ENCODE peak calls at places on chromosome 22, in five cellular contexts. One of them, this sample, is unnamed. For H3K27me3, the result is how much of the 10 kb centered on the place peaks cover.

GRCh38 chr22:39135092-39135896 is 17.2 kb downstream of the CBX7 start:
- DNase-seq in prostate gland: peak
- DNase-seq in right lobe of liver: no peak
- DNase-seq in brain microvascular endothelial cell: peak
- DNase-seq in body of pancreas: peak
- DNase-seq in this sample: no peak

GRCh38 chr22:43118024-43118849 is 7.7 kb downstream of the BIK start:
- DNase-seq in prostate gland: no peak
- DNase-seq in brain microvascular endothelial cell: no peak
- DNase-seq in body of pancreas: no peak
- DNase-seq in right lobe of liver: no peak
- DNase-seq in this sample: no peak

GRCh38 chr22:30667092-30667485 is 586 bp downstream of the DUSP18 start:
- DNase-seq in right lobe of liver: no peak
- DNase-seq in brain microvascular endothelial cell: no peak
- DNase-seq in body of pancreas: peak
- DNase-seq in prostate gland: no peak
- DNase-seq in this sample: no peak

GRCh38 chr22:47146391-47146790 is 383.9 kb downstream of the TBC1D22A start:
- DNase-seq in brain microvascular endothelial cell: no peak
- DNase-seq in prostate gland: no peak
- DNase-seq in body of pancreas: no peak
- DNase-seq in right lobe of liver: no peak
- DNase-seq in this sample: no peak

GRCh38 chr22:32024791-32025190 is 18.3 kb upstream of the SLC5A1 start:
- DNase-seq in right lobe of liver: no peak
- DNase-seq in brain microvascular endothelial cell: peak
- DNase-seq in prostate gland: no peak
- DNase-seq in body of pancreas: no peak
- DNase-seq in this sample: peak

GRCh38 chr22:36155702-36156101 is 4.9 kb downstream of the APOL3 start:
- DNase-seq in brain microvascular endothelial cell: no peak
- DNase-seq in right lobe of liver: peak
- DNase-seq in prostate gland: no peak
- DNase-seq in body of pancreas: peak
- DNase-seq in this sample: no peak

GRCh38 chr22:43152355-43153071 is 1.2 kb downstream of the TSPO start:
- DNase-seq in body of pancreas: peak
- DNase-seq in prostate gland: peak
- DNase-seq in right lobe of liver: peak
- DNase-seq in brain microvascular endothelial cell: no peak
- DNase-seq in this sample: peak

GRCh38 chr22:23098718-23099524 is 28.6 kb downstream of the GNAZ start:
- DNase-seq in right lobe of liver: no peak
- DNase-seq in body of pancreas: peak
- DNase-seq in brain microvascular endothelial cell: no peak
- DNase-seq in prostate gland: peak
- DNase-seq in this sample: no peak

GRCh38 chr22:28903719-28904118 is 20.3 kb downstream of the ZNRF3 start:
- DNase-seq in brain microvascular endothelial cell: no peak
- DNase-seq in body of pancreas: peak
- DNase-seq in prostate gland: no peak
- DNase-seq in right lobe of liver: no peak
- DNase-seq in this sample: no peak

GRCh38 chr22:25566812-25567211 is 2.3 kb downstream of the GRK3 start:
- DNase-seq in right lobe of liver: no peak
- DNase-seq in prostate gland: no peak
- DNase-seq in brain microvascular endothelial cell: no peak
- DNase-seq in body of pancreas: no peak
- DNase-seq in this sample: no peak

GRCh38 chr22:27046126-27046525 is 388.7 kb downstream of the MIAT start:
- DNase-seq in prostate gland: no peak
- DNase-seq in brain microvascular endothelial cell: no peak
- DNase-seq in body of pancreas: no peak
- DNase-seq in right lobe of liver: no peak
- DNase-seq in this sample: peak

GRCh38 chr22:17549183-17549582 is 14.1 kb upstream of the SLC25A18 start:
- DNase-seq in right lobe of liver: no peak
- DNase-seq in brain microvascular endothelial cell: no peak
- DNase-seq in body of pancreas: no peak
- DNase-seq in prostate gland: no peak
- DNase-seq in this sample: no peak

GRCh38 chr22:30511109-30511508 is 5.6 kb upstream of the SEC14L4 start:
- DNase-seq in brain microvascular endothelial cell: no peak
- DNase-seq in prostate gland: no peak
- DNase-seq in right lobe of liver: no peak
- DNase-seq in body of pancreas: no peak
- DNase-seq in this sample: no peak

GRCh38 chr22:39612811-39613548 is 42.4 kb downstream of the CACNA1I start:
- DNase-seq in right lobe of liver: no peak
- DNase-seq in prostate gland: no peak
- DNase-seq in body of pancreas: no peak
- DNase-seq in brain microvascular endothelial cell: no peak
- DNase-seq in this sample: no peak

GRCh38 chr22:27251563-27251962 is 550.0 kb downstream of the MN1 start:
- DNase-seq in body of pancreas: peak
- DNase-seq in brain microvascular endothelial cell: no peak
- DNase-seq in right lobe of liver: no peak
- DNase-seq in prostate gland: no peak
- DNase-seq in this sample: no peak

GRCh38 chr22:32336185-32336603 is 21.5 kb upstream of the RFPL3 start:
- DNase-seq in prostate gland: no peak
- DNase-seq in right lobe of liver: no peak
- DNase-seq in body of pancreas: no peak
- DNase-seq in brain microvascular endothelial cell: no peak
- DNase-seq in this sample: no peak

GRCh38 chr22:43247546-43248260 is 60.8 kb upstream of the TTLL12 start:
- DNase-seq in body of pancreas: no peak
- DNase-seq in brain microvascular endothelial cell: no peak
- DNase-seq in right lobe of liver: no peak
- DNase-seq in prostate gland: no peak
- DNase-seq in this sample: no peak

GRCh38 chr22:34489861-34490260 is 569.6 kb upstream of the LARGE1 start:
- DNase-seq in brain microvascular endothelial cell: no peak
- DNase-seq in prostate gland: no peak
- DNase-seq in body of pancreas: no peak
- DNase-seq in right lobe of liver: no peak
- DNase-seq in this sample: no peak

GRCh38 chr22:35437038-35437437 is 37.1 kb downstream of the MCM5 start:
- DNase-seq in brain microvascular endothelial cell: no peak
- DNase-seq in right lobe of liver: no peak
- DNase-seq in body of pancreas: no peak
- DNase-seq in prostate gland: no peak
- DNase-seq in this sample: no peak

GRCh38 chr22:43532301-43533050 is 120.7 kb downstream of the MPPED1 start:
- DNase-seq in brain microvascular endothelial cell: no peak
- DNase-seq in right lobe of liver: no peak
- DNase-seq in body of pancreas: no peak
- DNase-seq in prostate gland: no peak
- DNase-seq in this sample: no peak

GRCh38 chr22:38518620-38519019 is 12.5 kb upstream of the DDX17 start:
- DNase-seq in body of pancreas: no peak
- DNase-seq in brain microvascular endothelial cell: no peak
- DNase-seq in right lobe of liver: no peak
- DNase-seq in prostate gland: no peak
- DNase-seq in this sample: no peak

GRCh38 chr22:30459206-30460052 is 12.4 kb downstream of the SEC14L3 start:
- DNase-seq in body of pancreas: no peak
- DNase-seq in right lobe of liver: no peak
- DNase-seq in brain microvascular endothelial cell: no peak
- DNase-seq in prostate gland: no peak
- DNase-seq in this sample: peak

GRCh38 chr22:35451602-35452001 is 51.7 kb downstream of the MCM5 start:
- DNase-seq in brain microvascular endothelial cell: no peak
- DNase-seq in prostate gland: no peak
- DNase-seq in right lobe of liver: no peak
- DNase-seq in body of pancreas: no peak
- DNase-seq in this sample: no peak

GRCh38 chr22:23124611-23125511 is 16.9 kb downstream of the RSPH14 start:
- DNase-seq in body of pancreas: no peak
- DNase-seq in right lobe of liver: no peak
- DNase-seq in brain microvascular endothelial cell: no peak
- DNase-seq in prostate gland: no peak
- DNase-seq in this sample: no peak

GRCh38 chr22:22085702-22086500 is 103.3 kb upstream of the TOP3B start:
- DNase-seq in body of pancreas: no peak
- DNase-seq in prostate gland: no peak
- DNase-seq in right lobe of liver: no peak
- DNase-seq in brain microvascular endothelial cell: peak
- DNase-seq in this sample: peak

GRCh38 chr22:22080270-22080669 is 97.7 kb upstream of the TOP3B start:
- DNase-seq in prostate gland: no peak
- DNase-seq in body of pancreas: no peak
- DNase-seq in brain microvascular endothelial cell: no peak
- DNase-seq in right lobe of liver: no peak
- DNase-seq in this sample: no peak

GRCh38 chr22:22082229-22082835 is 99.7 kb upstream of the TOP3B start:
- DNase-seq in brain microvascular endothelial cell: no peak
- DNase-seq in body of pancreas: no peak
- DNase-seq in prostate gland: no peak
- DNase-seq in right lobe of liver: no peak
- DNase-seq in this sample: no peak

GRCh38 chr22:22084089-22084711 is 101.6 kb upstream of the TOP3B start:
- DNase-seq in right lobe of liver: no peak
- DNase-seq in body of pancreas: no peak
- DNase-seq in prostate gland: no peak
- DNase-seq in brain microvascular endothelial cell: no peak
- DNase-seq in this sample: no peak

DNA sequence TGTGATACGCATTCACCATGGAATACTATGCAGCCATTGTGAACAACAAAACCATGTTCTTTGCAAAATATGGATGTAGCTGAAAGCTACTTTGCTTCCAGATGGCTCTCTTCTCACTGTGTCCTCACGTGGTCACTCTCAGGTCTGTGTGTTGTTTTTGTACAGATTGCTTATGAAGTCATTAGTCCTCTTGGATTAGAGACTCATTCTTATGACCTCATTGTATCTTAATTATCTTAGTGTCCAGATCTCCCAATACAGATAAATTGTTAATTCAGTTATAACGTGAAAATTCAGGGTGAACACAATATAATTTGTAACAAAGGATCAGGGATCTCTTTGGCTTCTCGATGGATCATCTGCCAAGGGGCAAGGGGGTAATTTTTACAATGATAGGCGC is 100.4 kb upstream of the TOP3B start:
- DNase-seq in body of pancreas: no peak
- DNase-seq in brain microvascular endothelial cell: no peak
- DNase-seq in prostate gland: no peak
- DNase-seq in right lobe of liver: no peak
- DNase-seq in this sample: no peak
- H3K27me3 ChIP-seq in body of pancreas: under half
- H3K27me3 ChIP-seq in brain microvascular endothelial cell: under half
- H3K27me3 ChIP-seq in prostate gland: under half
- H3K27me3 ChIP-seq in right lobe of liver: under half
- H3K27me3 ChIP-seq in this sample: under half

DNA sequence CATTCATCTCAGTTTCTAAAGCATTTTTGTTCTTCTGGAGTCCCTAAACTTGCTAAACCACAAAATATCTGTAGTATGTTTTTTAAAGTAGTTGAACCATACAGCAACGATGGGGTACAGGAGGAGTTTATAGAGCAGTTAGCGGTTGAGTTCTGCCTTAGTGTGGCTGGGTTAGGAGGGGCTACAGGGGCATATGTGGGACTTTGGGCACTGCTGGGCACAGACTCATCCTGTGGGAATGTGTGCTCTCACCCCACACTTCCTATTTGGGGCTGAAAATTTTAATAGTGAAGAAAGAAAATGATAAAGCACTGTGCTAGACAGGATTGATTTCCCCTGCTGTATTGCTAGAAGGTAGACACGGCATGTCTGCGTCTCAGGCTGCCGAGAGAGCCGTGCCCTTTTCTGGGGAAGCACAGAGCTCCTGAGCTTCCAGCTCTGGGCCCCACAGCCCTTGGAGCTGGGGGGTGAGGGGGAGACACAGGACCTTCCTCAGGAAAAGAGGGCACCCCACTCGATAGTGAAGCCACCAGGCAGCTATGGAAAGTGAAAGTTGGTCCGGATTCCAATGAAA is 81.3 kb upstream of the PPARA start:
- DNase-seq in body of pancreas: peak
- DNase-seq in brain microvascular endothelial cell: no peak
- DNase-seq in right lobe of liver: peak
- DNase-seq in prostate gland: no peak
- DNase-seq in this sample: peak
- H3K27me3 ChIP-seq in body of pancreas: under half
- H3K27me3 ChIP-seq in brain microvascular endothelial cell: under half
- H3K27me3 ChIP-seq in right lobe of liver: under half
- H3K27me3 ChIP-seq in prostate gland: under half
- H3K27me3 ChIP-seq in this sample: under half

GRCh38 chr22:44928711-44929347 is 81.0 kb downstream of the PHF21B start:
- DNase-seq in prostate gland: no peak
- DNase-seq in right lobe of liver: peak
- DNase-seq in brain microvascular endothelial cell: no peak
- DNase-seq in body of pancreas: no peak
- DNase-seq in this sample: no peak
- H3K27me3 ChIP-seq in prostate gland: under half
- H3K27me3 ChIP-seq in right lobe of liver: under half
- H3K27me3 ChIP-seq in brain microvascular endothelial cell: under half
- H3K27me3 ChIP-seq in body of pancreas: under half
- H3K27me3 ChIP-seq in this sample: under half

GRCh38 chr22:20465759-20466077 is 28.1 kb upstream of the SCARF2 start:
- DNase-seq in right lobe of liver: peak
- DNase-seq in body of pancreas: no peak
- DNase-seq in prostate gland: no peak
- DNase-seq in brain microvascular endothelial cell: no peak
- DNase-seq in this sample: no peak
- H3K27me3 ChIP-seq in right lobe of liver: under half
- H3K27me3 ChIP-seq in body of pancreas: under half
- H3K27me3 ChIP-seq in prostate gland: under half
- H3K27me3 ChIP-seq in brain microvascular endothelial cell: under half
- H3K27me3 ChIP-seq in this sample: under half

GRCh38 chr22:19497245-19497644 is 17.5 kb downstream of the CDC45 start:
- DNase-seq in prostate gland: no peak
- DNase-seq in body of pancreas: no peak
- DNase-seq in right lobe of liver: no peak
- DNase-seq in brain microvascular endothelial cell: peak
- DNase-seq in this sample: peak
- H3K27me3 ChIP-seq in prostate gland: under half
- H3K27me3 ChIP-seq in body of pancreas: under half
- H3K27me3 ChIP-seq in right lobe of liver: under half
- H3K27me3 ChIP-seq in brain microvascular endothelial cell: under half
- H3K27me3 ChIP-seq in this sample: under half

GRCh38 chr22:49276567-49276966 is 551.1 kb downstream of the BRD1 start:
- DNase-seq in brain microvascular endothelial cell: no peak
- DNase-seq in right lobe of liver: no peak
- DNase-seq in body of pancreas: no peak
- DNase-seq in prostate gland: no peak
- DNase-seq in this sample: no peak
- H3K27me3 ChIP-seq in brain microvascular endothelial cell: under half
- H3K27me3 ChIP-seq in right lobe of liver: under half
- H3K27me3 ChIP-seq in body of pancreas: under half
- H3K27me3 ChIP-seq in prostate gland: under half
- H3K27me3 ChIP-seq in this sample: under half

This sample was measured in bronchial epithelial cell.